ENCODE peak calls at places on chromosome 9, in ten cellular contexts. One of them, this sample, is unnamed.

GRCh38 chr9:134418986-134419683 is 92.9 kb downstream of the RXRA start:
- DNase-seq in GM19239: no peak
- DNase-seq in neural progenitor cell: no peak
- DNase-seq in stimulated activated CD4-positive, alpha-beta T cell treated with anti-CD3 and anti-CD28 coated beads, Interleukin-2, amount 100 ng/mL, for 24 hours: no peak
- DNase-seq in stimulated activated CD8-positive, alpha-beta memory T cell treated with anti-CD3 and anti-CD28 coated beads, Interleukin-15, amount 100 ng/mL, for 4 hours: no peak
- DNase-seq in activated CD4-positive, alpha-beta T cell treated with anti-CD3 and anti-CD28 coated beads for 1 hour: no peak
- DNase-seq in lower leg skin: no peak
- DNase-seq in NCI-H1105 treated with DMSO at 0.1 percent for 48 hours: peak
- DNase-seq in T-cell: no peak
- DNase-seq in HuH-7.5: no peak
- DNase-seq in this sample: no peak

GRCh38 chr9:135246248-135247173 is 159.0 kb downstream of the OLFM1 start:
- DNase-seq in neural progenitor cell: no peak
- DNase-seq in GM19239: no peak
- DNase-seq in T-cell: no peak
- DNase-seq in stimulated activated CD4-positive, alpha-beta T cell treated with anti-CD3 and anti-CD28 coated beads, Interleukin-2, amount 100 ng/mL, for 24 hours: no peak
- DNase-seq in lower leg skin: no peak
- DNase-seq in activated CD4-positive, alpha-beta T cell treated with anti-CD3 and anti-CD28 coated beads for 1 hour: no peak
- DNase-seq in NCI-H1105 treated with DMSO at 0.1 percent for 48 hours: no peak
- DNase-seq in HuH-7.5: no peak
- DNase-seq in stimulated activated CD8-positive, alpha-beta memory T cell treated with anti-CD3 and anti-CD28 coated beads, Interleukin-15, amount 100 ng/mL, for 4 hours: no peak
- DNase-seq in this sample: no peak

GRCh38 chr9:70557665-70558419 is 143.4 kb upstream of the KLF9 start:
- DNase-seq in stimulated activated CD8-positive, alpha-beta memory T cell treated with anti-CD3 and anti-CD28 coated beads, Interleukin-15, amount 100 ng/mL, for 4 hours: no peak
- DNase-seq in T-cell: no peak
- DNase-seq in neural progenitor cell: no peak
- DNase-seq in NCI-H1105 treated with DMSO at 0.1 percent for 48 hours: no peak
- DNase-seq in GM19239: peak
- DNase-seq in activated CD4-positive, alpha-beta T cell treated with anti-CD3 and anti-CD28 coated beads for 1 hour: no peak
- DNase-seq in lower leg skin: no peak
- DNase-seq in HuH-7.5: no peak
- DNase-seq in stimulated activated CD4-positive, alpha-beta T cell treated with anti-CD3 and anti-CD28 coated beads, Interleukin-2, amount 100 ng/mL, for 24 hours: no peak
- DNase-seq in this sample: no peak

GRCh38 chr9:81622471-81623245 is 66.7 kb downstream of the TLE1 start:
- DNase-seq in activated CD4-positive, alpha-beta T cell treated with anti-CD3 and anti-CD28 coated beads for 1 hour: no peak
- DNase-seq in neural progenitor cell: peak
- DNase-seq in GM19239: no peak
- DNase-seq in lower leg skin: peak
- DNase-seq in stimulated activated CD8-positive, alpha-beta memory T cell treated with anti-CD3 and anti-CD28 coated beads, Interleukin-15, amount 100 ng/mL, for 4 hours: no peak
- DNase-seq in T-cell: no peak
- DNase-seq in HuH-7.5: no peak
- DNase-seq in NCI-H1105 treated with DMSO at 0.1 percent for 48 hours: no peak
- DNase-seq in stimulated activated CD4-positive, alpha-beta T cell treated with anti-CD3 and anti-CD28 coated beads, Interleukin-2, amount 100 ng/mL, for 24 hours: no peak
- DNase-seq in this sample: no peak

GRCh38 chr9:113879318-113879717 is 3.2 kb downstream of the ZNF618 start:
- DNase-seq in stimulated activated CD4-positive, alpha-beta T cell treated with anti-CD3 and anti-CD28 coated beads, Interleukin-2, amount 100 ng/mL, for 24 hours: no peak
- DNase-seq in GM19239: no peak
- DNase-seq in activated CD4-positive, alpha-beta T cell treated with anti-CD3 and anti-CD28 coated beads for 1 hour: no peak
- DNase-seq in lower leg skin: no peak
- DNase-seq in NCI-H1105 treated with DMSO at 0.1 percent for 48 hours: no peak
- DNase-seq in HuH-7.5: no peak
- DNase-seq in stimulated activated CD8-positive, alpha-beta memory T cell treated with anti-CD3 and anti-CD28 coated beads, Interleukin-15, amount 100 ng/mL, for 4 hours: no peak
- DNase-seq in T-cell: no peak
- DNase-seq in neural progenitor cell: no peak
- DNase-seq in this sample: no peak

GRCh38 chr9:86902606-86903460 is 44.5 kb downstream of the GAS1 start:
- DNase-seq in T-cell: no peak
- DNase-seq in stimulated activated CD4-positive, alpha-beta T cell treated with anti-CD3 and anti-CD28 coated beads, Interleukin-2, amount 100 ng/mL, for 24 hours: no peak
- DNase-seq in HuH-7.5: no peak
- DNase-seq in NCI-H1105 treated with DMSO at 0.1 percent for 48 hours: no peak
- DNase-seq in stimulated activated CD8-positive, alpha-beta memory T cell treated with anti-CD3 and anti-CD28 coated beads, Interleukin-15, amount 100 ng/mL, for 4 hours: no peak
- DNase-seq in lower leg skin: no peak
- DNase-seq in activated CD4-positive, alpha-beta T cell treated with anti-CD3 and anti-CD28 coated beads for 1 hour: no peak
- DNase-seq in GM19239: no peak
- DNase-seq in neural progenitor cell: peak
- DNase-seq in this sample: no peak

GRCh38 chr9:92977279-92977678 is 30.0 kb downstream of the FGD3 start:
- DNase-seq in activated CD4-positive, alpha-beta T cell treated with anti-CD3 and anti-CD28 coated beads for 1 hour: no peak
- DNase-seq in stimulated activated CD8-positive, alpha-beta memory T cell treated with anti-CD3 and anti-CD28 coated beads, Interleukin-15, amount 100 ng/mL, for 4 hours: no peak
- DNase-seq in T-cell: no peak
- DNase-seq in neural progenitor cell: no peak
- DNase-seq in lower leg skin: peak
- DNase-seq in HuH-7.5: no peak
- DNase-seq in NCI-H1105 treated with DMSO at 0.1 percent for 48 hours: no peak
- DNase-seq in GM19239: no peak
- DNase-seq in stimulated activated CD4-positive, alpha-beta T cell treated with anti-CD3 and anti-CD28 coated beads, Interleukin-2, amount 100 ng/mL, for 24 hours: no peak
- DNase-seq in this sample: no peak

GRCh38 chr9:124331580-124331979 is 73.8 kb downstream of the NEK6 start:
- DNase-seq in GM19239: no peak
- DNase-seq in HuH-7.5: no peak
- DNase-seq in neural progenitor cell: no peak
- DNase-seq in activated CD4-positive, alpha-beta T cell treated with anti-CD3 and anti-CD28 coated beads for 1 hour: no peak
- DNase-seq in stimulated activated CD4-positive, alpha-beta T cell treated with anti-CD3 and anti-CD28 coated beads, Interleukin-2, amount 100 ng/mL, for 24 hours: no peak
- DNase-seq in stimulated activated CD8-positive, alpha-beta memory T cell treated with anti-CD3 and anti-CD28 coated beads, Interleukin-15, amount 100 ng/mL, for 4 hours: no peak
- DNase-seq in lower leg skin: no peak
- DNase-seq in NCI-H1105 treated with DMSO at 0.1 percent for 48 hours: no peak
- DNase-seq in T-cell: no peak
- DNase-seq in this sample: no peak

GRCh38 chr9:106025449-106025848 is 331.1 kb downstream of the TMEM38B start:
- DNase-seq in stimulated activated CD4-positive, alpha-beta T cell treated with anti-CD3 and anti-CD28 coated beads, Interleukin-2, amount 100 ng/mL, for 24 hours: no peak
- DNase-seq in stimulated activated CD8-positive, alpha-beta memory T cell treated with anti-CD3 and anti-CD28 coated beads, Interleukin-15, amount 100 ng/mL, for 4 hours: no peak
- DNase-seq in activated CD4-positive, alpha-beta T cell treated with anti-CD3 and anti-CD28 coated beads for 1 hour: no peak
- DNase-seq in GM19239: no peak
- DNase-seq in neural progenitor cell: peak
- DNase-seq in HuH-7.5: no peak
- DNase-seq in T-cell: no peak
- DNase-seq in NCI-H1105 treated with DMSO at 0.1 percent for 48 hours: no peak
- DNase-seq in lower leg skin: no peak
- DNase-seq in this sample: no peak

GRCh38 chr9:26261503-26262330 is 583.5 kb upstream of the TUSC1 start:
- DNase-seq in T-cell: no peak
- DNase-seq in NCI-H1105 treated with DMSO at 0.1 percent for 48 hours: no peak
- DNase-seq in GM19239: no peak
- DNase-seq in activated CD4-positive, alpha-beta T cell treated with anti-CD3 and anti-CD28 coated beads for 1 hour: no peak
- DNase-seq in neural progenitor cell: no peak
- DNase-seq in stimulated activated CD4-positive, alpha-beta T cell treated with anti-CD3 and anti-CD28 coated beads, Interleukin-2, amount 100 ng/mL, for 24 hours: no peak
- DNase-seq in HuH-7.5: no peak
- DNase-seq in lower leg skin: no peak
- DNase-seq in stimulated activated CD8-positive, alpha-beta memory T cell treated with anti-CD3 and anti-CD28 coated beads, Interleukin-15, amount 100 ng/mL, for 4 hours: no peak
- DNase-seq in this sample: no peak

GRCh38 chr9:127871531-127871930 is 5.9 kb downstream of the AK1 start:
- DNase-seq in HuH-7.5: no peak
- DNase-seq in activated CD4-positive, alpha-beta T cell treated with anti-CD3 and anti-CD28 coated beads for 1 hour: no peak
- DNase-seq in GM19239: no peak
- DNase-seq in T-cell: no peak
- DNase-seq in lower leg skin: no peak
- DNase-seq in neural progenitor cell: no peak
- DNase-seq in stimulated activated CD8-positive, alpha-beta memory T cell treated with anti-CD3 and anti-CD28 coated beads, Interleukin-15, amount 100 ng/mL, for 4 hours: no peak
- DNase-seq in stimulated activated CD4-positive, alpha-beta T cell treated with anti-CD3 and anti-CD28 coated beads, Interleukin-2, amount 100 ng/mL, for 24 hours: no peak
- DNase-seq in NCI-H1105 treated with DMSO at 0.1 percent for 48 hours: no peak
- DNase-seq in this sample: no peak

GRCh38 chr9:36748322-36748899 is 175.7 kb downstream of the MELK start:
- DNase-seq in stimulated activated CD8-positive, alpha-beta memory T cell treated with anti-CD3 and anti-CD28 coated beads, Interleukin-15, amount 100 ng/mL, for 4 hours: no peak
- DNase-seq in neural progenitor cell: peak
- DNase-seq in HuH-7.5: peak
- DNase-seq in NCI-H1105 treated with DMSO at 0.1 percent for 48 hours: no peak
- DNase-seq in GM19239: peak
- DNase-seq in activated CD4-positive, alpha-beta T cell treated with anti-CD3 and anti-CD28 coated beads for 1 hour: no peak
- DNase-seq in T-cell: no peak
- DNase-seq in stimulated activated CD4-positive, alpha-beta T cell treated with anti-CD3 and anti-CD28 coated beads, Interleukin-2, amount 100 ng/mL, for 24 hours: peak
- DNase-seq in lower leg skin: no peak
- DNase-seq in this sample: peak